ENCODE peak calls at places on chromosomes 13 and 19, in four cellular contexts. R is CD4-positive, alpha-beta T cell; D is transverse colon; S is mucosa of descending colon. K is an unnamed sample. For H3K9me3, the result is how much of the 10 kb centered on the place peaks cover.

GRCh38 chr13:50831510-50831909 is 12.0 kb downstream of the DLEU7 start:
- DNase-seq in R (no peak), D (no peak), S (no peak), K (no peak)

GRCh38 chr19:35642312-35642711 is 767 bp downstream of the ETV2 start:
- DNase-seq in R (no peak), D (no peak), S (no peak), K (no peak)

GRCh38 chr13:31131470-31131961 is 30.2 kb downstream of the HSPH1 start:
- DNase-seq in R (no peak), D (no peak), S (no peak), K (no peak)

GRCh38 chr13:26529441-26529840 is 28.0 kb upstream of the WASF3 start:
- DNase-seq in R (no peak), D (peak), S (no peak), K (no peak)

GRCh38 chr19:49997709-49998108 is 27.5 kb downstream of the VRK3 start:
- DNase-seq in R (no peak), D (no peak), S (no peak), K (no peak)

GRCh38 chr13:33087091-33087490 is 70.9 kb downstream of the KL start:
- DNase-seq in R (no peak), D (no peak), S (no peak), K (no peak)

GRCh38 chr13:51844862-51845573 is at the start of gene TMEM272:
- DNase-seq in R (peak), D (peak), S (no peak), K (peak)

GRCh38 chr19:51687791-51688664 is 5.1 kb upstream of the SPACA6 start:
- DNase-seq in R (no peak), D (peak), S (peak), K (no peak)

GRCh38 chr19:18397242-18398202 is at the start of gene LRRC25:
- DNase-seq in R (no peak), D (no peak), S (peak), K (no peak)

GRCh38 chr13:27269114-27269665 is 1.4 kb upstream of the RASL11A start:
- DNase-seq in R (no peak), D (no peak), S (no peak), K (no peak)

GRCh38 chr13:52806029-52806428 is 42.4 kb downstream of the PCDH8 start:
- DNase-seq in R (no peak), D (no peak), S (no peak), K (no peak)

GRCh38 chr19:48696353-48697010 is 711 bp downstream of the FUT2 start:
- DNase-seq in R (no peak), D (peak), S (peak), K (no peak)

GRCh38 chr19:45350477-45351058 is 10.0 kb downstream of the KLC3 start:
- DNase-seq in R (no peak), D (no peak), S (no peak), K (no peak)

GRCh38 chr19:45874620-45874966 is 10.5 kb downstream of the FOXA3 start:
- DNase-seq in R (no peak), D (no peak), S (no peak), K (no peak)

GRCh38 chr13:51643114-51643881 is 59.0 kb downstream of the WDFY2 start:
- DNase-seq in R (no peak), D (no peak), S (no peak), K (no peak)

GRCh38 chr19:17997969-17998826 is 9.8 kb upstream of the ARRDC2 start:
- DNase-seq in R (no peak), D (peak), S (no peak), K (no peak)

GRCh38 chr19:41939861-41940442 is 11.7 kb upstream of the ERFL start:
- DNase-seq in R (no peak), D (peak), S (peak), K (peak)

GRCh38 chr13:40383132-40383531 is 283.3 kb downstream of the FOXO1 start:
- DNase-seq in R (no peak), D (no peak), S (no peak), K (no peak)

GRCh38 chr19:4113398-4114088 is 10.4 kb downstream of the MAP2K2 start:
- DNase-seq in R (no peak), D (no peak), S (no peak), K (no peak)

GRCh38 chr13:63605962-63606361 is 2190.3 kb upstream of the PCDH20 start:
- DNase-seq in R (no peak), D (no peak), S (no peak), K (no peak)

GRCh38 chr13:50911051-50911690 is 1.6 kb downstream of the RNASEH2B start:
- DNase-seq in R (no peak), D (no peak), S (no peak), K (no peak)

GRCh38 chr13:79392882-79393563 is 13.0 kb downstream of the RBM26 start:
- DNase-seq in R (no peak), D (no peak), S (no peak), K (no peak)

GRCh38 chr13:32164622-32165268 is 133.2 kb downstream of the FRY start:
- DNase-seq in R (no peak), D (no peak), S (no peak), K (no peak)

GRCh38 chr13:74450525-74450845 is 316.3 kb upstream of the KLF12 start:
- DNase-seq in R (no peak), D (no peak), S (no peak), K (no peak)

GRCh38 chr19:7533925-7534480 is 1.5 kb upstream of the PNPLA6 start:
- DNase-seq in R (peak), D (peak), S (peak), K (peak)

GRCh38 chr19:10644351-10645007 is 9.7 kb upstream of the ILF3 start:
- DNase-seq in R (peak), D (peak), S (peak), K (peak)

GRCh38 chr19:31902821-31903220 is 442.6 kb upstream of the ZNF507 start:
- DNase-seq in R (no peak), D (no peak), S (no peak), K (no peak)

GRCh38 chr19:38837656-38838121 is 6.1 kb upstream of the ECH1 start:
- DNase-seq in R (no peak), D (no peak), S (no peak), K (no peak)

GRCh38 chr19:16594131-16594586 is 21.9 kb upstream of the SLC35E1 start:
- DNase-seq in R (no peak), D (peak), S (peak), K (peak)

GRCh38 chr19:55283548-55284393 is at the start of gene BRSK1:
- DNase-seq in R (no peak), D (peak), S (no peak), K (no peak)

GRCh38 chr13:52010890-52011689 is at the start of gene ATP7B:
- DNase-seq in R (peak), D (peak), S (no peak), K (peak)

GRCh38 chr19:33071887-33072286 is 7.2 kb upstream of the RHPN2 start:
- DNase-seq in R (no peak), D (peak), S (peak), K (no peak)

GRCh38 chr13:64158910-64159309 is 2743.3 kb upstream of the PCDH20 start:
- DNase-seq in R (no peak), D (no peak), S (no peak), K (no peak)

GRCh38 chr13:110409581-110409992 is 102.5 kb downstream of the COL4A2 start:
- DNase-seq in R (no peak), D (no peak), S (no peak), K (no peak)

GRCh38 chr13:47955836-47956235 is 45.2 kb downstream of the SUCLA2 start:
- DNase-seq in R (no peak), D (no peak), S (no peak), K (no peak)
- H3K9me3 ChIP-seq in R (under half), D (under half), S (under half), K (under half)

DNA sequence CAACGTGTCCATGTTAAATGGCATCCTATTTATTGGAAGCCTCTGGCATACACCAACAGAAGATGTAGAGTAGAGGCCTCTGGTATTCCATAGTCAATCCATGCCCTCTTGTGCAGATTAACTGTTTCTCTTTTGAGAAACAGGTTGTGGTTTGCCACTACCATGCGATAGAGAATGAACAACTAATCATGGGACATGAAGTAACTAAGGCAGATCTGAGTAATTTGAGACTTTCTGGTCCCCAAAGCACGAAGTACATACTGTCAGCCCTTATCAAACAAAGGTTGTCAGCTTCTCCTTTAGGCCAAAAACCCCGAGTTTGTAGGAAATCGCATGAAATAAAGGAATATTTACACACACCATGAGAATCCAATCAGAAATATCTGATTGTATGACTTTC is 3.6 kb downstream of the ZNF121 start:
- DNase-seq in R (no peak), D (no peak), S (no peak), K (no peak)
- H3K9me3 ChIP-seq in R (under half), D (under half), S (half or more), K (under half)

GRCh38 chr19:23509686-23510450 is 114.6 kb upstream of the ZNF91 start:
- DNase-seq in R (no peak), D (no peak), S (no peak), K (no peak)
- H3K9me3 ChIP-seq in R (under half), D (under half), S (under half), K (under half)

GRCh38 chr19:56654151-56654550 is 11.2 kb downstream of the SMIM17 start:
- DNase-seq in R (no peak), D (no peak), S (no peak), K (no peak)
- H3K9me3 ChIP-seq in R (under half), D (under half), S (half or more), K (under half)

GRCh38 chr19:47260476-47260875 is 4.2 kb downstream of the CCDC9 start:
- DNase-seq in R (no peak), D (no peak), S (no peak), K (no peak)
- H3K9me3 ChIP-seq in R (under half), D (under half), S (under half), K (under half)

GRCh38 chr19:40026597-40026970 is 29.4 kb downstream of the ZNF780B start:
- DNase-seq in R (no peak), D (no peak), S (no peak), K (no peak)

GRCh38 chr19:40023969-40024368 is 27.1 kb downstream of the ZNF546 start:
- DNase-seq in R (no peak), D (no peak), S (no peak), K (no peak)

GRCh38 chr19:40025938-40026596 is 29.2 kb downstream of the ZNF546 start:
- DNase-seq in R (no peak), D (no peak), S (no peak), K (no peak)
- H3K9me3 ChIP-seq in R (half or more), D (half or more), S (half or more), K (under half)

GRCh38 chr19:23481043-23481442 is 85.8 kb upstream of the ZNF91 start:
- DNase-seq in R (no peak), D (no peak), S (no peak), K (no peak)
- H3K9me3 ChIP-seq in R (under half), D (under half), S (under half), K (under half)

GRCh38 chr19:52949422-52949821 is 13.3 kb downstream of the ZNF816 start:
- DNase-seq in R (no peak), D (no peak), S (no peak), K (no peak)
- H3K9me3 ChIP-seq in R (half or more), D (half or more), S (half or more), K (under half)

GRCh38 chr19:14352526-14352925 is 28.7 kb upstream of the ADGRE5 start:
- DNase-seq in R (no peak), D (no peak), S (no peak), K (no peak)
- H3K9me3 ChIP-seq in R (under half), D (under half), S (under half), K (under half)

GRCh38 chr13:48318014-48318713 is 14.6 kb downstream of the RB1 start:
- DNase-seq in R (no peak), D (no peak), S (no peak), K (no peak)

GRCh38 chr13:48315981-48316380 is 12.4 kb downstream of the RB1 start:
- DNase-seq in R (no peak), D (no peak), S (no peak), K (no peak)

GRCh38 chr13:48318714-48319457 is 15.3 kb downstream of the RB1 start:
- DNase-seq in R (peak), D (no peak), S (peak), K (no peak)

GRCh38 chr13:48317511-48317981 is 14.0 kb downstream of the RB1 start:
- DNase-seq in R (no peak), D (no peak), S (no peak), K (no peak)

DNA sequence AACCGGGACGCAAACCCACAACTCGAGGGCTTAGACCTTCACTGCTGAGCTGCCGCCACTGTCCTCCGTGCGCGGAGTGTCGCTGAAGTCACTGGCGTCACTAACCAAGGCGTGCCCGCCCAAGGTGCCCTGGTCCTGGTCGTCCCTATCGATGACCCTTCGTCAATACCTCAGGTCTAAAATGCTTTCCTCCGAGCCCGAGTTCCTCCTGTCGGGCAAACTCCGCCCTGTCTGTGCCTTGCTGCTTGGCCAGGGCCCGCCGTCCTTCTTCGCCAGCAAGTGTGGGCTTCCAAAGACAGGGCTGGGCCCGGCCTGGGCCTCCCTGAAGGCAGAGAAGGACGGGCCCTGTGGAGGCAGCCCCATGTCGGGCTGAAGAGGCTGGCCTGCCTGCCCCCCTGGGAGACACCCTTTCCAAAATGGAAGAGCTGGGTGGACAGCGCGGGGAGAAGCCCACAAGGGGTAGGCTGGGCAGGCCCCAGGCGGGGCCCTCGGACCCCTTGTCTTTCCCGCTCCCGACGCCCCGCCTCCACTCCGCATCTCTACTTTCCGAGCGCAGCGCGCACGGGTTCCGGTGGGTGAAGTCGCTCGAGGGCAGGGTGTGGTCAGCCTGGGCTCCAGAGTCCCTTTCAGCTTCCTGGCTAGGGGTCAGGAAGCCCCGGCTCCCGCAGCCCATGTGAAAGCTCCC is 13.4 kb downstream of the RB1 start:
- DNase-seq in R (no peak), D (no peak), S (no peak), K (no peak)
- H3K9me3 ChIP-seq in R (under half), D (under half), S (under half), K (under half)

K was measured in T-helper 17 cell.